ENCODE peak calls at places on chromosomes 16 and 17, in five cellular contexts. G, H, V, A and O are unnamed samples.

GRCh38 chr16:27436065-27436464 is 34.1 kb downstream of the IL21R start:
- DNase-seq in A (no peak), V (no peak), G (peak; percentile 10), H (no peak), O (no peak)

GRCh38 chr17:35731239-35731931 is at the start of gene RASL10B:
- DNase-seq in A (peak; percentile 49), V (peak; percentile 44), G (peak; percentile 80), H (peak; percentile 70), O (peak; percentile 68)

GRCh38 chr17:51869387-51869786 is 289.1 kb downstream of the CA10 start:
- DNase-seq in V (no peak), G (no peak), A (no peak), H (peak; percentile 64), O (no peak)

GRCh38 chr17:42281571-42282096 is 5.4 kb upstream of the STAT5B start:
- DNase-seq in G (peak; percentile 33), A (no peak), H (no peak), V (no peak), O (peak; percentile 10)

GRCh38 chr16:24541534-24541933 is 2.2 kb downstream of the RBBP6 start:
- DNase-seq in G (no peak), V (no peak), A (no peak), H (no peak), O (no peak)

GRCh38 chr17:33369876-33370275 is 76.8 kb upstream of the ASIC2 start:
- DNase-seq in A (no peak), V (no peak), G (no peak), H (no peak), O (no peak)

GRCh38 chr16:88685156-88686061 is 898 bp downstream of the SNAI3 start:
- DNase-seq in A (peak; percentile 70), G (no peak), H (peak; percentile 72), V (no peak), O (peak; percentile 31)

GRCh38 chr17:32445075-32445427 is 741 bp downstream of the PSMD11 start:
- DNase-seq in V (no peak), H (peak; percentile 70), G (no peak), A (no peak), O (no peak)

GRCh38 chr17:32350662-32351418 is 883 bp downstream of the ZNF207 start:
- DNase-seq in G (no peak), H (peak; percentile 71), A (peak; percentile 16), V (no peak), O (peak; percentile 29)

GRCh38 chr17:57624390-57624789 is 120.7 kb downstream of the CCDC182 start:
- DNase-seq in H (no peak), A (no peak), G (peak; percentile 19), V (no peak), O (no peak)

GRCh38 chr17:19718613-19719364 is 2.4 kb upstream of the SLC47A2 start:
- DNase-seq in H (no peak), V (no peak), G (no peak), A (no peak), O (no peak)

DNA sequence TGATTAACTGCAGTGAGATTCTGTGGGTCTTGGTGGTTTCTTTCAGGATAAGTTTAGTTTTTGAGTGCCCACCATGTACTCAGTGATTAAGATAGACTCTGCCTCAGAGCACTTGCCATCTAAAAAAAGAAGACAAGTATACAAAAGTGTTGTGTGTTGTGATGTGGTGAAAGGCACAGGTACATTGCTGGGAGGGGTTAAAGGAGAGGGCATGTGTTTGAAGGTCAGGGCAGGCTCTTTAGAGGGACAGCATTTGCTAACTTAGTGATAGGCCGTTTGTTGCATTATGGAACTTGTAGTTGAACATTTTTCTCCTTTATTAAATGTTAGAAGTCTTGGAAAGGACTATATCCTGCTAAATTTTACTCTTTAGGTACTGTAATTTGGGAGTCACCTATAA is 26.5 kb downstream of the SF3B3 start:
- DNase-seq in A (no peak), V (no peak), H (no peak), G (no peak), O (no peak)
- H3K27ac ChIP-seq in A (no peak overlapping the region), V (no peak overlapping the region), H (no peak overlapping the region), G (no peak overlapping the region), O (no peak overlapping the region)

GRCh38 chr16:20867585-20867984 is 32.6 kb downstream of the DCUN1D3 start:
- DNase-seq in V (no peak), A (no peak), H (no peak), G (no peak), O (no peak)
- H3K27ac ChIP-seq in V (no peak overlapping the region), A (no peak overlapping the region), H (no peak overlapping the region), G (no peak overlapping the region), O (no peak overlapping the region)

GRCh38 chr16:87393680-87394055 is 1.5 kb downstream of the MAP1LC3B start:
- DNase-seq in V (no peak), A (no peak), H (no peak), G (no peak), O (no peak)
- H3K27ac ChIP-seq in V (no peak overlapping the region), A (peak overlapping the region; percentile 57), H (peak overlapping the region; percentile 87), G (no peak overlapping the region), O (peak overlapping the region; percentile 99)

DNA sequence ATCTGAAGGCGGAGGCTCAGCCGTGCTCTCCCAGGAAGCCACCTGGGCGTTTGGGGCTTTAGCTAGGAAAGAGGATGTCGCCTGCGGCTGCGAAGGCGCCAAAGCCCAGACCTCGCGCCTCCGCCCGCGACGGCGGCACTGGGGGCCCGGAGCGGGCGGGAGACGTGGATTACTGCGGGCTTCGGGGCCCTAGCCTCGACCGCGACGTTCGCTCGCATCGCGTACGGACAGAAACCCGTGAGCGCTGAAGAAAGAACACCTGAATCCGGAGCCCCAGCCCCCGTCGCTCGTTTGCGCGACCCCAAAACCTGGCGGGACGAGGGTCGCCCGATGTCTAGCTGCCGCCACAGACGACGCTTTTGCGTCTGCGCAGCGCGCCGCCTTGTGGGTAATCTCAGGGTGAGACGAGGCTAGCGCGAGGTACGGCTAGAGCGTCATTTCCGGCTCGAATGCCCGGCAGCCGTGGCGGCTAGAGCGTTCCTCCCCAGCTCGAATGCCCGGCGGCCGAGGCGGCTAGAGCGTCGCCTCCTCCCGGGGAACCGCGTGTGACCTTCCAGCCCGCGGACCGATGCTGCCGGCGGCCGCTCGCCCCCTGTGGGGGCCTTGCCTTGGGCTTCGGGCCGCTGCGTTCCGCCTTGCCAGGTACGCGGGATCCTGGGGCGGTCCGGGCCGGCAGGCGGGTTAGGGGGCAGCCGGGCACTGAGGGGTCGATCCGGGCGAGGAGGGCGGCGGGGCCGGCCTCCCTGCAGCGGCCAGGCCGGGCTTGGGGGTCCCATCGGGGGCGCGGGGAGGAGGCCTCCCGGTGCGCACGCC is at the start of gene MRPL12:
- DNase-seq in H (peak; percentile 98), V (peak; percentile 90), A (peak; percentile 86), G (peak; percentile 95), O (peak; percentile 93)
- H3K27ac ChIP-seq in H (peak within 1 kb of the TSS; percentile 97), V (peak within 1 kb of the TSS; percentile 72), A (peak within 1 kb of the TSS; percentile 94), G (peak within 1 kb of the TSS; percentile 90), O (peak within 1 kb of the TSS; percentile 79)

DNA sequence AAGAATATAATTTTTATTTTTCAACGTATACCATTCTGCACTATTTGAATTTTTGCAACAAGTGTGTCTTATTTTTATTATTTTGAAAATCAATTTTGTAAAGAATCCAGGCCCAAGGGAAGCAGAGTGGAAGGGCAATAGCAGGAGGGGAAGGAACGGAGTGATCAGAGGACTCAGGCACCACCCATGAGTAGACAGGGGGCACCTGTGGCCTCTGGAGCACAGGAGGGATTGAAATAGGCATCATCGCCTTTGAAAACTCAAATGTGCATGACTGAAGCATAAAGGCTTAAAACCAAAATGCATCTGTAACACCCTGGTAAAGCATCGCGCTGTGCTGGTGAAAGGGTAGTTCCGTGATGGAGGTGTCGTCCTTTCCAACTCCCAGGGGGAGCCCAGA is 39.3 kb downstream of the SRL start:
- DNase-seq in V (no peak), A (no peak), H (no peak), G (no peak), O (no peak)
- H3K27ac ChIP-seq in V (no peak overlapping the region), A (no peak overlapping the region), H (no peak overlapping the region), G (no peak overlapping the region), O (no peak overlapping the region)

GRCh38 chr17:76544916-76545365 is 5.1 kb downstream of the PRCD start:
- DNase-seq in G (no peak), V (no peak), H (no peak), A (no peak), O (no peak)
- H3K27ac ChIP-seq in G (no peak overlapping the region), V (peak overlapping the region; percentile 87), H (peak overlapping the region; percentile 60), A (no peak overlapping the region), O (no peak overlapping the region)

GRCh38 chr16:85566502-85567100 is 46.5 kb upstream of the GSE1 start:
- DNase-seq in A (no peak), H (no peak), V (no peak), G (no peak), O (no peak)

GRCh38 chr16:85564277-85565051 is 48.7 kb upstream of the GSE1 start:
- DNase-seq in G (no peak), V (no peak), A (no peak), H (no peak), O (no peak)

GRCh38 chr16:85565340-85565739 is 47.8 kb upstream of the GSE1 start:
- DNase-seq in H (no peak), V (no peak), G (no peak), A (no peak), O (no peak)

GRCh38 chr16:85567101-85567866 is 45.8 kb upstream of the GSE1 start:
- DNase-seq in A (no peak), V (no peak), G (no peak), H (no peak), O (peak; percentile 54)

GRCh38 chr16:85565796-85566501 is 47.2 kb upstream of the GSE1 start:
- DNase-seq in H (no peak), V (no peak), A (no peak), G (no peak), O (no peak)
- H3K27ac ChIP-seq in H (peak overlapping the region; percentile 53), V (no peak overlapping the region), A (no peak overlapping the region), G (no peak overlapping the region), O (peak overlapping the region; percentile 15)

GRCh38 chr17:59550703-59551102 is 14.7 kb upstream of the DHX40 start:
- DNase-seq in V (no peak), G (no peak), A (no peak), H (no peak), O (no peak)
- H3K27ac ChIP-seq in V (no peak overlapping the region), G (no peak overlapping the region), A (no peak overlapping the region), H (no peak overlapping the region), O (no peak overlapping the region)